ENCODE peak calls at places on chromosome 19, in seven cellular contexts. U is left lung, W is adrenal gland, A is omental fat pad, C is Calu3, T is psoas muscle, V is fibroblast of lung. B is an unnamed sample.

GRCh38 chr19:49421039-49421877 is 2.0 kb downstream of the PTH2 start:
- DNase-seq in C (no peak), U (peak; percentile 65), A (peak; percentile 40), T (peak; percentile 62), V (peak; percentile 20), W (peak; percentile 66), B (peak; percentile 81)

GRCh38 chr19:35995655-35995993 is 636 bp downstream of the SDHAF1 start:
- DNase-seq in V (peak; percentile 11), A (no peak), U (no peak), T (peak; percentile 46), W (peak; percentile 39), C (peak; percentile 61), B (no peak)

GRCh38 chr19:15212682-15213081 is 11.9 kb upstream of the NOTCH3 start:
- DNase-seq in W (no peak), A (no peak), C (no peak), U (no peak), V (no peak), T (no peak), B (no peak)

GRCh38 chr19:20964798-20965197 is 41.7 kb downstream of the ZNF85 start:
- DNase-seq in W (no peak), U (no peak), V (no peak), C (no peak), A (no peak), T (no peak), B (no peak)

GRCh38 chr19:45517238-45517637 is 10.0 kb downstream of the VASP start:
- DNase-seq in C (no peak), A (no peak), V (no peak), T (no peak), W (no peak), U (no peak), B (no peak)

GRCh38 chr19:55261671-55262126 is 2.9 kb upstream of the PPP6R1 start:
- DNase-seq in U (no peak), A (no peak), C (no peak), V (no peak), W (no peak), T (no peak), B (no peak)

GRCh38 chr19:7515471-7516226 is at the start of gene ZNF358:
- DNase-seq in A (no peak), T (peak; percentile 81), C (peak; percentile 60), W (peak; percentile 84), V (peak; percentile 82), U (peak; percentile 68), B (peak; percentile 86)

GRCh38 chr19:53333071-53333465 is 481 bp upstream of the ZNF845 start:
- DNase-seq in A (no peak), W (peak; percentile 62), C (no peak), U (peak; percentile 48), T (peak; percentile 29), V (no peak), B (no peak)

GRCh38 chr19:46311444-46311843 is 14.6 kb downstream of the HIF3A start:
- DNase-seq in W (no peak), C (no peak), A (no peak), T (no peak), V (no peak), U (no peak), B (no peak)

GRCh38 chr19:49809155-49809986 is 3.7 kb downstream of the FUZ start:
- DNase-seq in W (peak; percentile 85), V (no peak), A (no peak), U (peak; percentile 63), T (peak; percentile 72), C (no peak), B (no peak)

GRCh38 chr19:3618144-3618810 is 8.3 kb downstream of the CACTIN start:
- DNase-seq in C (peak; percentile 17), U (peak; percentile 75), T (peak; percentile 80), W (peak; percentile 80), V (peak; percentile 63), A (peak; percentile 64), B (no peak)

GRCh38 chr19:56988271-56988670 is 131.5 kb upstream of the USP29 start:
- DNase-seq in C (no peak), A (no peak), U (no peak), T (no peak), V (no peak), W (no peak), B (no peak)

GRCh38 chr19:32351807-32352630 is 6.6 kb downstream of the ZNF507 start:
- DNase-seq in V (peak; percentile 72), C (no peak), T (no peak), A (no peak), W (no peak), U (no peak), B (no peak)

GRCh38 chr19:19619849-19620210 is 1.3 kb upstream of the PBX4 start:
- DNase-seq in T (no peak), U (no peak), W (no peak), C (no peak), A (no peak), V (no peak), B (no peak)
- TF ChIP-seq CTCF in T (no peak), U (no peak), W (no peak), C (no peak), A (no peak), V (no peak), B (no peak)

DNA sequence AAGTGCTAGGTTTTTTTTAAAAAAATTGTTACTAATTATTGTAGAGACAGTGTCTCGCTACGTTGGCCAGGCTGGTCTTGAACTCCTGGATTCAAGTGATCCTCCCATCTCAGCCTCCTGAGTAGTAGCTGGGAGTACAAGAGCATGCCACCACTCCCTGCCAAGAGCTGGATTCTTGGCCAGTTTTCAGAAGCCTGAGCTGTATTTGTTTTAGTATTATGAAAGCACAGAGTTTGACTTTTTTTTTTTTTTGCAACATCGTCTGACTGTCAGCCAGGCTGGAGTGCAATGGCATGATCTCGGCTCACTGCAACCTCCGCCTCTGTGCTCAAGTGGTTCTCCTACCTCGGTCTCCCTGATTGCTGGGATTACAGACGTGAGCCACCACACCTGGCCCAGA is 7.0 kb downstream of the ARMC6 start:
- DNase-seq in W (peak; percentile 78), V (peak; percentile 97), U (peak; percentile 71), C (no peak), T (peak; percentile 71), A (no peak), B (no peak)
- TF ChIP-seq CTCF in W (no peak), V (no peak), U (no peak), C (no peak), T (no peak), A (no peak), B (no peak)

GRCh38 chr19:5354403-5354802 is 13.8 kb upstream of the PTPRS start:
- DNase-seq in A (no peak), U (no peak), V (no peak), W (no peak), T (no peak), C (peak; percentile 33), B (no peak)
- TF ChIP-seq CTCF in A (no peak), U (no peak), V (peak; percentile 35), W (no peak), T (no peak), C (no peak), B (peak; percentile 60)

GRCh38 chr19:13763300-13763699 is 1.0 kb upstream of the MRI1 start:
- DNase-seq in V (no peak), C (no peak), W (no peak), U (no peak), T (no peak), A (no peak), B (no peak)

GRCh38 chr19:13758795-13759194 is 5.5 kb upstream of the MRI1 start:
- DNase-seq in U (no peak), C (no peak), V (no peak), A (no peak), W (no peak), T (no peak), B (no peak)

GRCh38 chr19:13762635-13763235 is 1.6 kb upstream of the MRI1 start:
- DNase-seq in U (no peak), A (no peak), V (no peak), C (no peak), W (no peak), T (no peak), B (no peak)

GRCh38 chr19:13764101-13764807 is at the start of gene MRI1:
- DNase-seq in C (peak; percentile 74), A (peak; percentile 65), T (peak; percentile 86), V (peak; percentile 72), W (peak; percentile 82), U (peak; percentile 76), B (peak; percentile 77)

GRCh38 chr19:13761423-13761822 is 2.9 kb upstream of the MRI1 start:
- DNase-seq in A (no peak), C (no peak), U (no peak), T (no peak), W (no peak), V (no peak), B (no peak)
- TF ChIP-seq CTCF in A (no peak), C (no peak), U (no peak), T (no peak), W (no peak), V (no peak), B (peak; percentile 30)

GRCh38 chr19:10769533-10770491 is 51.9 kb downstream of the DNM2 start:
- DNase-seq in A (no peak), V (peak; percentile 34), C (no peak), U (no peak), T (peak; percentile 70), W (peak; percentile 93), B (no peak)
- TF ChIP-seq CTCF in A (no peak), V (peak; percentile 33), C (no peak), U (no peak), T (peak; percentile 39), W (peak; percentile 70), B (peak; percentile 50)

GRCh38 chr19:10003271-10003670 is 7.0 kb downstream of the COL5A3 start:
- DNase-seq in C (no peak), T (no peak), U (no peak), V (no peak), W (no peak), A (no peak), B (no peak)

GRCh38 chr19:10005632-10006334 is 4.5 kb downstream of the COL5A3 start:
- DNase-seq in W (no peak), V (no peak), T (no peak), U (no peak), A (no peak), C (no peak), B (no peak)

GRCh38 chr19:10000171-10000826 is 10.0 kb downstream of the COL5A3 start:
- DNase-seq in T (peak; percentile 63), C (peak; percentile 72), W (peak; percentile 79), A (peak; percentile 47), V (peak; percentile 72), U (peak; percentile 59), B (no peak)

GRCh38 chr19:10004617-10005016 is 5.7 kb downstream of the COL5A3 start:
- DNase-seq in V (no peak), W (no peak), U (no peak), C (no peak), T (no peak), A (no peak), B (no peak)

GRCh38 chr19:10001899-10002298 is 8.4 kb downstream of the COL5A3 start:
- DNase-seq in T (peak; percentile 67), C (peak; percentile 40), V (peak; percentile 17), W (peak; percentile 75), A (no peak), U (no peak), B (no peak)
- TF ChIP-seq CTCF in T (peak; percentile 19), C (peak; percentile 22), V (peak; percentile 49), W (peak; percentile 69), A (no peak), U (peak; percentile 12), B (peak; percentile 52)

DNA sequence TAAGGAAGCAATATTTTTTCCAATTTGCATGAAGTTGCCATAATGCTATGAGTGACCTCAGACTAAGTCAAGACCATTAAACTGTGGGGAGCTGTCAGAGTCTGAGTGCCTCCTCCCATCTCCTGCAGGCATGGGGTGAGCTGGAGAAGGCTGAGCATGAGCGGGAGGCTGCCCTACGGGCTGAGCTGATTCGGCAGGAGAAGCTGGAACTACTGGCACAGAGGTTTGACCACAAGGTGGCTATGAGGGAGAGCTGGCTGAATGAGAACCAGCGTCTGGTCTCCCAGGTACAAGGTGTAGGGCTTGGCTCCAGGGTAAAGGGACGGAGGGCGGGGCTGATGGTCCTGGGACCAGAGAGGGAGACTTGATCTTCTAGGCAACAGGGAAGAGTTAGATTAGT is 35.8 kb downstream of the SPTBN4 start:
- DNase-seq in T (no peak), W (no peak), A (no peak), U (no peak), C (peak; percentile 63), V (no peak), B (no peak)
- TF ChIP-seq CTCF in T (no peak), W (no peak), A (no peak), U (no peak), C (peak; percentile 29), V (no peak), B (peak; percentile 38)

B was measured in type B pancreatic cell.